ENCODE peak calls at places on chromosome 16, in five cellular contexts. One of them, this sample, is unnamed.

GRCh38 chr16:55207679-55208294 is 116.2 kb upstream of the IRX6 start:
- DNase-seq in left ventricle myocardium inferior: no peak
- DNase-seq in lower lobe of right lung: no peak
- DNase-seq in thoracic aorta: no peak
- DNase-seq in HL-60: no peak
- DNase-seq in this sample: no peak

GRCh38 chr16:83923581-83924365 is 24.9 kb downstream of the MLYCD start:
- DNase-seq in left ventricle myocardium inferior: peak
- DNase-seq in lower lobe of right lung: no peak
- DNase-seq in thoracic aorta: no peak
- DNase-seq in HL-60: no peak
- DNase-seq in this sample: no peak

GRCh38 chr16:66409156-66409555 is 17.9 kb upstream of the BEAN1 start:
- DNase-seq in left ventricle myocardium inferior: no peak
- DNase-seq in lower lobe of right lung: no peak
- DNase-seq in thoracic aorta: no peak
- DNase-seq in HL-60: no peak
- DNase-seq in this sample: peak

GRCh38 chr16:28042856-28043255 is 20.7 kb downstream of the GSG1L start:
- DNase-seq in left ventricle myocardium inferior: no peak
- DNase-seq in lower lobe of right lung: no peak
- DNase-seq in thoracic aorta: no peak
- DNase-seq in HL-60: no peak
- DNase-seq in this sample: no peak

GRCh38 chr16:28300327-28300726 is 8.0 kb downstream of the SBK1 start:
- DNase-seq in left ventricle myocardium inferior: no peak
- DNase-seq in lower lobe of right lung: no peak
- DNase-seq in thoracic aorta: no peak
- DNase-seq in HL-60: no peak
- DNase-seq in this sample: no peak

GRCh38 chr16:11658896-11659708 is 9.2 kb upstream of the SNN start:
- DNase-seq in left ventricle myocardium inferior: no peak
- DNase-seq in lower lobe of right lung: no peak
- DNase-seq in thoracic aorta: no peak
- DNase-seq in HL-60: no peak
- DNase-seq in this sample: peak

GRCh38 chr16:57146735-57147134 is 39.1 kb downstream of the PSME3IP1 start:
- DNase-seq in left ventricle myocardium inferior: no peak
- DNase-seq in lower lobe of right lung: no peak
- DNase-seq in thoracic aorta: no peak
- DNase-seq in HL-60: no peak
- DNase-seq in this sample: peak

GRCh38 chr16:84368327-84368996 is at the start of gene ATP2C2:
- DNase-seq in left ventricle myocardium inferior: no peak
- DNase-seq in lower lobe of right lung: peak
- DNase-seq in thoracic aorta: no peak
- DNase-seq in HL-60: no peak
- DNase-seq in this sample: peak

GRCh38 chr16:89100601-89101302 is 7.1 kb downstream of the ACSF3 start:
- DNase-seq in left ventricle myocardium inferior: no peak
- DNase-seq in lower lobe of right lung: no peak
- DNase-seq in thoracic aorta: no peak
- DNase-seq in HL-60: no peak
- DNase-seq in this sample: no peak

GRCh38 chr16:22670551-22670970 is 143.4 kb upstream of the HS3ST2 start:
- DNase-seq in left ventricle myocardium inferior: no peak
- DNase-seq in lower lobe of right lung: no peak
- DNase-seq in thoracic aorta: no peak
- DNase-seq in HL-60: no peak
- DNase-seq in this sample: peak

GRCh38 chr16:89289428-89290395 is 72.2 kb downstream of the ZNF778 start:
- DNase-seq in left ventricle myocardium inferior: peak
- DNase-seq in lower lobe of right lung: peak
- DNase-seq in thoracic aorta: no peak
- DNase-seq in HL-60: no peak
- DNase-seq in this sample: peak

GRCh38 chr16:70448075-70448474 is 6.3 kb upstream of the FCSK start:
- DNase-seq in left ventricle myocardium inferior: no peak
- DNase-seq in lower lobe of right lung: no peak
- DNase-seq in thoracic aorta: no peak
- DNase-seq in HL-60: no peak
- DNase-seq in this sample: no peak

GRCh38 chr16:69089091-69089912 is 16.2 kb upstream of the HAS3 start:
- DNase-seq in left ventricle myocardium inferior: no peak
- DNase-seq in lower lobe of right lung: peak
- DNase-seq in thoracic aorta: no peak
- DNase-seq in HL-60: peak
- DNase-seq in this sample: no peak
- TF ChIP-seq CTCF in left ventricle myocardium inferior: no peak
- TF ChIP-seq CTCF in lower lobe of right lung: no peak
- TF ChIP-seq CTCF in thoracic aorta: no peak
- TF ChIP-seq CTCF in HL-60: no peak
- TF ChIP-seq CTCF in this sample: no peak

GRCh38 chr16:1403036-1403435 is 11.5 kb downstream of the UNKL start:
- DNase-seq in left ventricle myocardium inferior: no peak
- DNase-seq in lower lobe of right lung: no peak
- DNase-seq in thoracic aorta: no peak
- DNase-seq in HL-60: no peak
- DNase-seq in this sample: no peak

GRCh38 chr16:1401758-1402154 is 12.7 kb downstream of the UNKL start:
- DNase-seq in left ventricle myocardium inferior: no peak
- DNase-seq in lower lobe of right lung: no peak
- DNase-seq in thoracic aorta: no peak
- DNase-seq in HL-60: no peak
- DNase-seq in this sample: no peak

GRCh38 chr16:1398826-1399581 is 15.5 kb downstream of the UNKL start:
- DNase-seq in left ventricle myocardium inferior: no peak
- DNase-seq in lower lobe of right lung: no peak
- DNase-seq in thoracic aorta: no peak
- DNase-seq in HL-60: no peak
- DNase-seq in this sample: no peak

GRCh38 chr16:1403733-1404132 is 10.8 kb downstream of the UNKL start:
- DNase-seq in left ventricle myocardium inferior: no peak
- DNase-seq in lower lobe of right lung: no peak
- DNase-seq in thoracic aorta: no peak
- DNase-seq in HL-60: no peak
- DNase-seq in this sample: no peak

GRCh38 chr16:1401061-1401757 is 13.3 kb downstream of the UNKL start:
- DNase-seq in left ventricle myocardium inferior: no peak
- DNase-seq in lower lobe of right lung: no peak
- DNase-seq in thoracic aorta: no peak
- DNase-seq in HL-60: no peak
- DNase-seq in this sample: no peak
- H3K27ac ChIP-seq in left ventricle myocardium inferior: no peak
- H3K27ac ChIP-seq in lower lobe of right lung: no peak
- H3K27ac ChIP-seq in thoracic aorta: no peak
- H3K27ac ChIP-seq in HL-60: no peak
- H3K27ac ChIP-seq in this sample: no peak

GRCh38 chr16:72532896-72533295 is 360.9 kb upstream of the PMFBP1 start:
- DNase-seq in left ventricle myocardium inferior: no peak
- DNase-seq in lower lobe of right lung: no peak
- DNase-seq in thoracic aorta: no peak
- DNase-seq in HL-60: no peak
- DNase-seq in this sample: no peak

DNA sequence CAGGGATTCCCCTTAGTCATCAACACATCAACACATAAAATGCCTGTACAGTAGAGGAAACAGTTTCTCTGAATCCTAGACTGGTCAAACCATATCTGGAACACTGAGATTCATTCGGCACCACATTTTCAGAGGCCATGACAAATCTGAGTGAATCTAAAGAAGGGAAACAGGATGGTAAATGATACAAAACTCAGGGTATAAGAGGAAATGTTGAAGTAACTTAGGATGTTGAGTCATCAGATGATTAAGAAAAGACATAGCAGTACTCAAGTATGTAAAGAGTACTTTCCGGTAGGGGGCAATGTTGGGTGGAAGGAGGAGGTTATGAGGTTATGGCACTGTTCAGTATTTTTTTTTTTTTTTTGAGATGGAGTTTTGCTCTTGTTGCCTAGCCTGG is 358.5 kb upstream of the PMFBP1 start:
- DNase-seq in left ventricle myocardium inferior: no peak
- DNase-seq in lower lobe of right lung: no peak
- DNase-seq in thoracic aorta: no peak
- DNase-seq in HL-60: no peak
- DNase-seq in this sample: peak
- TF ChIP-seq CTCF in left ventricle myocardium inferior: no peak
- TF ChIP-seq CTCF in lower lobe of right lung: no peak
- TF ChIP-seq CTCF in thoracic aorta: no peak
- TF ChIP-seq CTCF in HL-60: no peak
- TF ChIP-seq CTCF in this sample: no peak

DNA sequence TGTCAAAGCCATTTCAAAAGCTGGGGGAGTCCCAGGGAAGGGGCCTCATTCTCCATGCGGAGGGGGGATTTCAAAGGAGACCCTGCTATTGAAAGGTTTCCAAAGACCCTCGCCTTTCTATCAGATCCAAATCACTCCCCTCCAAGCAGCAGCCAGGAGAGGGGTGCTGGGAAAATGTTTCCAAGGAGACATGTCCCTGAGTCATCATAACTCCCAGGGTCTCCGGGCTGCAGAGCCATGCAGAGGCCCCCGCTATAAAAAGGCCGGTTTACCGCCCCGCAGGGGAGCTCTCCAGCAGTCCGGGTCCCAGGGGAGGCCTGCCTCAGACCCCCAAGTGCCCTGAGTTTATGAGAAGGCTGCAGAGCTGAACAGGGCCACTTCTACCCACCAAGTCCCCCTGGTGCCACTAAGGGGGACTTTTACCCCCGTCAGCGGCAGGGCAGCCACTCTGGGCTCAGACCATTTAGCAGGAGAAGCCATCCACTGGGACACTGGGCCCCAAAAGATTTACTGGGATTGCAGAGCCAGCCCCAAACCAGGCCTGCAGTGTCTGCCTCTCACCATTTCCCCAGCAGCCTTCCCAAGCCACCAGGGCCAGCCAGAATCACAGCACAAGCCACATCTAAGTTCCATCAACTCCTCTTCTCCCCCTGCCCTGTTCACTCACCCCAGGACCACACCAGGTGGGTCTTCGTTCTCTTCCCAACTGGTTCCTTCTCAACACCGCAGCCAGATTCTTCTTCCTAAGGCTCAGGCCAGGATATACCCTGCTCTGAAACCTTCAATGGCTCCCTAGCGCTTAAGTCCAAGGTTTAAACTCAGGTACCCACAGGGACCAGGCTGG is 234.4 kb downstream of the ZNF423 start:
- DNase-seq in left ventricle myocardium inferior: no peak
- DNase-seq in lower lobe of right lung: no peak
- DNase-seq in thoracic aorta: no peak
- DNase-seq in HL-60: no peak
- DNase-seq in this sample: no peak
- H3K27ac ChIP-seq in left ventricle myocardium inferior: peak
- H3K27ac ChIP-seq in lower lobe of right lung: peak
- H3K27ac ChIP-seq in thoracic aorta: peak
- H3K27ac ChIP-seq in HL-60: no peak
- H3K27ac ChIP-seq in this sample: no peak

GRCh38 chr16:6160303-6160702 is 1062.7 kb upstream of the EEF2KMT start:
- DNase-seq in left ventricle myocardium inferior: no peak
- DNase-seq in lower lobe of right lung: no peak
- DNase-seq in thoracic aorta: no peak
- DNase-seq in HL-60: no peak
- DNase-seq in this sample: no peak

GRCh38 chr16:6160871-6161270 is 1063.3 kb upstream of the EEF2KMT start:
- DNase-seq in left ventricle myocardium inferior: no peak
- DNase-seq in lower lobe of right lung: no peak
- DNase-seq in thoracic aorta: no peak
- DNase-seq in HL-60: no peak
- DNase-seq in this sample: no peak

GRCh38 chr16:6170022-6170421 is 1072.4 kb upstream of the EEF2KMT start:
- DNase-seq in left ventricle myocardium inferior: no peak
- DNase-seq in lower lobe of right lung: no peak
- DNase-seq in thoracic aorta: no peak
- DNase-seq in HL-60: no peak
- DNase-seq in this sample: no peak

GRCh38 chr16:6165330-6165984 is 1067.9 kb upstream of the EEF2KMT start:
- DNase-seq in left ventricle myocardium inferior: no peak
- DNase-seq in lower lobe of right lung: no peak
- DNase-seq in thoracic aorta: no peak
- DNase-seq in HL-60: no peak
- DNase-seq in this sample: peak
- TF ChIP-seq CTCF in left ventricle myocardium inferior: no peak
- TF ChIP-seq CTCF in lower lobe of right lung: no peak
- TF ChIP-seq CTCF in thoracic aorta: no peak
- TF ChIP-seq CTCF in HL-60: no peak
- TF ChIP-seq CTCF in this sample: no peak

This sample was measured in RWPE1.